ENCODE peak calls at places on chromosomes 2 and 18, in eight cellular contexts. D is uterus, A is fibroblast of the aortic adventitia, S is neural progenitor cell, X is foreskin keratinocyte, B is coronary artery, C is lung, V is choroid plexus epithelial cell. M is an unnamed sample.
A peak's percentile ranks its signal among the peaks of the same experiment; 100 is the strongest.

GRCh38 chr2:70982971-70983370 is 4.5 kb downstream of the ANKRD53 start:
- DNase-seq in D (no peak), A (no peak), S (no peak), X (no peak), B (peak; percentile 53), C (no peak), V (no peak), M (peak; percentile 36)

GRCh38 chr2:171172980-171173542 is 12.4 kb upstream of the TLK1 start:
- DNase-seq in D (no peak), A (no peak), S (no peak), X (peak; percentile 19), B (no peak), C (no peak), V (peak; percentile 14), M (no peak)

GRCh38 chr2:28169492-28169891 is 223.2 kb upstream of the FOSL2 start:
- DNase-seq in D (no peak), A (no peak), S (no peak), X (no peak), B (no peak), C (no peak), V (no peak), M (no peak)

GRCh38 chr2:145752091-145752806 is 1232.3 kb upstream of the ZEB2 start:
- DNase-seq in D (no peak), A (peak; percentile 94), S (peak; percentile 74), X (peak; percentile 65), B (no peak), C (peak; percentile 68), V (peak; percentile 97), M (no peak)

GRCh38 chr2:238968616-238969394 is 120.9 kb downstream of the TWIST2 start:
- DNase-seq in D (peak; percentile 14), A (no peak), S (no peak), X (no peak), B (no peak), C (peak; percentile 25), V (no peak), M (peak; percentile 81)

GRCh38 chr2:219569041-219569440 is 2.3 kb downstream of the OBSL1 start:
- DNase-seq in D (no peak), A (no peak), S (no peak), X (no peak), B (no peak), C (no peak), V (no peak), M (no peak)

GRCh38 chr2:171878481-171878993 is 15.5 kb downstream of the SLC25A12 start:
- DNase-seq in D (no peak), A (peak; percentile 90), S (no peak), X (peak; percentile 55), B (no peak), C (no peak), V (peak; percentile 96), M (no peak)

GRCh38 chr2:228016402-228016801 is 145.0 kb downstream of the DAW1 start:
- DNase-seq in D (no peak), A (no peak), S (no peak), X (no peak), B (no peak), C (no peak), V (no peak), M (no peak)

GRCh38 chr2:31580321-31581117 is at the start of gene SRD5A2:
- DNase-seq in D (no peak), A (no peak), S (peak; percentile 69), X (peak; percentile 26), B (no peak), C (no peak), V (no peak), M (peak; percentile 76)

GRCh38 chr2:28445448-28446258 is 50.2 kb upstream of the PLB1 start:
- DNase-seq in D (no peak), A (peak; percentile 94), S (no peak), X (peak; percentile 98), B (no peak), C (no peak), V (peak; percentile 94), M (no peak)

GRCh38 chr18:45337477-45337876 is 277.8 kb upstream of the SLC14A2 start:
- DNase-seq in D (no peak), A (no peak), S (no peak), X (no peak), B (no peak), C (no peak), V (no peak), M (no peak)

GRCh38 chr2:29238497-29238896 is 123.3 kb downstream of the CLIP4 start:
- DNase-seq in D (no peak), A (no peak), S (peak; percentile 55), X (peak; percentile 20), B (no peak), C (no peak), V (peak; percentile 70), M (no peak)

GRCh38 chr2:207473203-207473865 is 56.4 kb upstream of the CREB1 start:
- DNase-seq in D (peak; percentile 40), A (peak; percentile 92), S (peak; percentile 79), X (peak; percentile 70), B (no peak), C (peak; percentile 39), V (peak; percentile 96), M (no peak)
- TF ChIP-seq CTCF in D (peak; percentile 51), A (peak; percentile 87), S (peak; percentile 73), X (peak; percentile 94), B (peak; percentile 26), C (peak; percentile 46), V (peak; percentile 93), M (peak; percentile 89)

GRCh38 chr2:209772316-209772715 is 684 bp downstream of the UNC80 start:
- DNase-seq in D (no peak), A (no peak), S (no peak), X (no peak), B (no peak), C (no peak), V (no peak), M (no peak)
- TF ChIP-seq CTCF in D (no peak), A (no peak), S (no peak), X (no peak), B (no peak), C (no peak), V (no peak), M (no peak)

DNA sequence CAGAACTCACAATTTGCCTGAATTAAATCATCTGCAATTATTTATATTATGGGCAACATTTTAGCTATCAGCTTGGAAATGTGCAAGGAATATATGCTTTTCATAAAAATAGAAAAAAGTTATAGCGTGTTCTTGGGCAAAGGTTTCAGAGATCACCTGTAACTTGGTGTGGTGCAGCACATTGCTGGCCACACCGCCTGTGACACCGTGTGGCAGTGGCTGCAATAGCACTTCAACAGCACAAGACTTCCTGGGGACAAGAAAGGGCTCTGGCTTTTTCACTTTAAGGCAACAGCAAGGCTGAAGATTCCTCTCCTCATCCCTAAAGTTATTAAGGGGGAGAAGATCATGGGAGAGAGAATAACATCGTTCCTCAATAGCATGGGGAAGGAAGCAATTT is 14.8 kb upstream of the SERPINB3 start:
- DNase-seq in D (no peak), A (no peak), S (peak; percentile 67), X (peak; percentile 25), B (no peak), C (no peak), V (no peak), M (no peak)
- TF ChIP-seq CTCF in D (no peak), A (peak; percentile 11), S (peak; percentile 58), X (peak; percentile 76), B (no peak), C (no peak), V (no peak), M (no peak)

GRCh38 chr2:163736433-163737168 is 793 bp upstream of the FIGN start:
- DNase-seq in D (peak; percentile 43), A (peak; percentile 33), S (peak; percentile 92), X (peak; percentile 46), B (no peak), C (no peak), V (peak; percentile 49), M (peak; percentile 86)
- TF ChIP-seq CTCF in D (no peak), A (peak; percentile 44), S (peak; percentile 36), X (peak; percentile 38), B (no peak), C (no peak), V (peak; percentile 53), M (peak; percentile 42)

GRCh38 chr18:49168970-49169619 is 218.3 kb upstream of the SMAD7 start:
- DNase-seq in D (no peak), A (no peak), S (no peak), X (no peak), B (no peak), C (peak; percentile 37), V (no peak), M (no peak)
- TF ChIP-seq CTCF in D (no peak), A (no peak), S (no peak), X (no peak), B (no peak), C (no peak), V (no peak), M (no peak)

GRCh38 chr2:18049325-18049724 is 170.9 kb downstream of the KCNS3 start:
- DNase-seq in D (no peak), A (no peak), S (no peak), X (no peak), B (no peak), C (no peak), V (no peak), M (no peak)
- TF ChIP-seq CTCF in D (no peak), A (no peak), S (no peak), X (no peak), B (no peak), C (no peak), V (no peak), M (no peak)

DNA sequence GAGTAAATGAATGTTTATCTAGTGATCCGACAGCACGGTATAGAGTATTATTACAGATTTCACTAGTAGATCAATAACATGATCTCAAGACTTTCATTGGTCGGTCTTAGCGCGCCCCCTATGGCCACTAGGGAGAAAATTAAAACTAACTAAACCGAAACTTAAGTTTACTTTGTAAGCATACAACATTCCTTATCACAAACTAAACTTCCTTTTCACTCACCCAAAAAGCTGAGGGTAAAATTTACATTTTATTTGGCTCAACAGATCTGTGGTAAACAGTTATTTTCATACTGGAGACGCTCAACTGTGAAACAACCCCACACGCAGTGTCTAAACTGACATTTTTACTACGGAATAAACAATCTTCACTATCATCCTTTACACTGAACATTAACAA is 215.6 kb upstream of the MAP2 start:
- DNase-seq in D (no peak), A (peak; percentile 31), S (peak; percentile 64), X (peak; percentile 32), B (no peak), C (peak; percentile 28), V (peak; percentile 3), M (no peak)
- TF ChIP-seq CTCF in D (peak; percentile 7), A (peak; percentile 34), S (peak; percentile 90), X (peak; percentile 82), B (no peak), C (peak; percentile 21), V (peak; percentile 40), M (peak; percentile 39)

GRCh38 chr18:50559750-50560680 is at the start of gene MAPK4:
- DNase-seq in D (peak; percentile 51), A (peak; percentile 4), S (peak; percentile 79), X (peak; percentile 4), B (no peak), C (no peak), V (peak; percentile 33), M (no peak)
- TF ChIP-seq CTCF in D (no peak), A (no peak), S (peak; percentile 21), X (no peak), B (no peak), C (no peak), V (no peak), M (no peak)